ENCODE peak calls at places on chromosomes 6 and 20, in seven cellular contexts. One of them, this sample, is unnamed.

GRCh38 chr20:32201977-32202363 is 5.6 kb downstream of the PLAGL2 start:
- DNase-seq in T-helper 1 cell: no peak
- DNase-seq in fibroblast of mammary gland: peak; percentile 57
- DNase-seq in right cardiac atrium: no peak
- DNase-seq in stimulated activated CD8-positive, alpha-beta memory T cell treated with anti-CD3 and anti-CD28 coated beads, Interleukin-4, amount 100 ng/mL, for 24 hours: no peak
- DNase-seq in A673: no peak
- DNase-seq in NCI-H1417: no peak
- DNase-seq in this sample: no peak

GRCh38 chr6:16352258-16352635 is 113.9 kb downstream of the GMPR start:
- DNase-seq in T-helper 1 cell: no peak
- DNase-seq in fibroblast of mammary gland: peak; percentile 80
- DNase-seq in right cardiac atrium: no peak
- DNase-seq in stimulated activated CD8-positive, alpha-beta memory T cell treated with anti-CD3 and anti-CD28 coated beads, Interleukin-4, amount 100 ng/mL, for 24 hours: no peak
- DNase-seq in A673: no peak
- DNase-seq in NCI-H1417: no peak
- DNase-seq in this sample: no peak

GRCh38 chr6:142827356-142827755 is 117.6 kb downstream of the HIVEP2 start:
- DNase-seq in T-helper 1 cell: no peak
- DNase-seq in fibroblast of mammary gland: no peak
- DNase-seq in right cardiac atrium: peak; percentile 60
- DNase-seq in stimulated activated CD8-positive, alpha-beta memory T cell treated with anti-CD3 and anti-CD28 coated beads, Interleukin-4, amount 100 ng/mL, for 24 hours: no peak
- DNase-seq in A673: no peak
- DNase-seq in NCI-H1417: no peak
- DNase-seq in this sample: no peak

GRCh38 chr20:18727032-18727508 is 86.5 kb upstream of the SCP2D1 start:
- DNase-seq in T-helper 1 cell: no peak
- DNase-seq in fibroblast of mammary gland: no peak
- DNase-seq in right cardiac atrium: no peak
- DNase-seq in stimulated activated CD8-positive, alpha-beta memory T cell treated with anti-CD3 and anti-CD28 coated beads, Interleukin-4, amount 100 ng/mL, for 24 hours: no peak
- DNase-seq in A673: no peak
- DNase-seq in NCI-H1417: no peak
- DNase-seq in this sample: peak; percentile 28

GRCh38 chr20:25204550-25205276 is 9.2 kb downstream of the ENTPD6 start:
- DNase-seq in T-helper 1 cell: no peak
- DNase-seq in fibroblast of mammary gland: no peak
- DNase-seq in right cardiac atrium: no peak
- DNase-seq in stimulated activated CD8-positive, alpha-beta memory T cell treated with anti-CD3 and anti-CD28 coated beads, Interleukin-4, amount 100 ng/mL, for 24 hours: no peak
- DNase-seq in A673: no peak
- DNase-seq in NCI-H1417: no peak
- DNase-seq in this sample: no peak

GRCh38 chr6:149934249-149935156 is 7.3 kb upstream of the ULBP2 start:
- DNase-seq in T-helper 1 cell: peak; percentile 71
- DNase-seq in fibroblast of mammary gland: peak; percentile 78
- DNase-seq in right cardiac atrium: peak; percentile 42
- DNase-seq in stimulated activated CD8-positive, alpha-beta memory T cell treated with anti-CD3 and anti-CD28 coated beads, Interleukin-4, amount 100 ng/mL, for 24 hours: peak; percentile 33
- DNase-seq in A673: peak; percentile 87
- DNase-seq in NCI-H1417: peak; percentile 81
- DNase-seq in this sample: peak; percentile 78

GRCh38 chr6:159169193-159169555 is at the start of gene FNDC1:
- DNase-seq in T-helper 1 cell: no peak
- DNase-seq in fibroblast of mammary gland: no peak
- DNase-seq in right cardiac atrium: peak; percentile 34
- DNase-seq in stimulated activated CD8-positive, alpha-beta memory T cell treated with anti-CD3 and anti-CD28 coated beads, Interleukin-4, amount 100 ng/mL, for 24 hours: peak; percentile 44
- DNase-seq in A673: peak; percentile 38
- DNase-seq in NCI-H1417: peak; percentile 7
- DNase-seq in this sample: no peak

GRCh38 chr6:36925809-36926208 is 28.7 kb upstream of the PI16 start:
- DNase-seq in T-helper 1 cell: no peak
- DNase-seq in fibroblast of mammary gland: no peak
- DNase-seq in right cardiac atrium: no peak
- DNase-seq in stimulated activated CD8-positive, alpha-beta memory T cell treated with anti-CD3 and anti-CD28 coated beads, Interleukin-4, amount 100 ng/mL, for 24 hours: no peak
- DNase-seq in A673: no peak
- DNase-seq in NCI-H1417: no peak
- DNase-seq in this sample: no peak

GRCh38 chr6:17714879-17715860 is 8.4 kb upstream of the NUP153 start:
- DNase-seq in T-helper 1 cell: no peak
- DNase-seq in fibroblast of mammary gland: peak; percentile 95
- DNase-seq in right cardiac atrium: no peak
- DNase-seq in stimulated activated CD8-positive, alpha-beta memory T cell treated with anti-CD3 and anti-CD28 coated beads, Interleukin-4, amount 100 ng/mL, for 24 hours: no peak
- DNase-seq in A673: peak; percentile 88
- DNase-seq in NCI-H1417: no peak
- DNase-seq in this sample: no peak

GRCh38 chr6:148795563-148795962 is 48.7 kb downstream of the UST start:
- DNase-seq in T-helper 1 cell: no peak
- DNase-seq in fibroblast of mammary gland: no peak
- DNase-seq in right cardiac atrium: no peak
- DNase-seq in stimulated activated CD8-positive, alpha-beta memory T cell treated with anti-CD3 and anti-CD28 coated beads, Interleukin-4, amount 100 ng/mL, for 24 hours: no peak
- DNase-seq in A673: no peak
- DNase-seq in NCI-H1417: no peak
- DNase-seq in this sample: no peak

GRCh38 chr6:14851286-14851685 is 394.6 kb upstream of the JARID2 start:
- DNase-seq in T-helper 1 cell: no peak
- DNase-seq in fibroblast of mammary gland: peak; percentile 6
- DNase-seq in right cardiac atrium: no peak
- DNase-seq in stimulated activated CD8-positive, alpha-beta memory T cell treated with anti-CD3 and anti-CD28 coated beads, Interleukin-4, amount 100 ng/mL, for 24 hours: no peak
- DNase-seq in A673: no peak
- DNase-seq in NCI-H1417: no peak
- DNase-seq in this sample: no peak